ENCODE peak calls at places on chromosomes 16 and 17, in six cellular contexts. R is cardiac muscle cell, W is GM23338, N is psoas muscle, H is esophagus squamous epithelium, L is PC-9. X is an unnamed sample. For H3K36me3, the result is how much of the 10 kb centered on the place peaks cover.

GRCh38 chr16:7338826-7339225 is 6.2 kb downstream of the RBFOX1 start:
- DNase-seq in L (no peak), R (no peak), H (no peak), N (no peak), W (no peak), X (no peak)

GRCh38 chr17:4950075-4950756 is 703 bp upstream of the ENO3 start:
- DNase-seq in H (no peak), R (peak), L (peak), W (peak), N (peak), X (no peak)

GRCh38 chr17:72357764-72358365 is 237.0 kb downstream of the SOX9 start:
- DNase-seq in H (no peak), N (no peak), L (no peak), W (no peak), R (no peak), X (no peak)

GRCh38 chr16:72024862-72025382 is 16.4 kb downstream of the DHODH start:
- DNase-seq in W (no peak), N (no peak), H (no peak), R (no peak), L (no peak), X (no peak)

GRCh38 chr16:87461466-87461975 is 31.3 kb downstream of the ZCCHC14 start:
- DNase-seq in L (peak), R (peak), N (peak), W (peak), H (no peak), X (no peak)

GRCh38 chr16:67647111-67647651 is 2.2 kb downstream of the CARMIL2 start:
- DNase-seq in W (peak), H (no peak), R (no peak), L (no peak), N (peak), X (no peak)

GRCh38 chr16:86768999-86769398 is 190.7 kb downstream of the FOXL1 start:
- DNase-seq in W (no peak), R (no peak), N (no peak), L (no peak), H (no peak), X (no peak)

GRCh38 chr16:30570621-30571443 is 682 bp downstream of the ZNF688 start:
- DNase-seq in L (no peak), W (peak), H (no peak), N (peak), R (peak), X (no peak)

GRCh38 chr16:69311533-69312388 is 611 bp downstream of the VPS4A start:
- DNase-seq in N (peak), L (peak), W (peak), R (peak), H (no peak), X (no peak)

GRCh38 chr17:34445145-34445544 is 82.1 kb upstream of the CCL1 start:
- DNase-seq in H (no peak), W (no peak), N (no peak), R (no peak), L (no peak), X (no peak)

GRCh38 chr17:16820161-16820877 is 130.3 kb downstream of the CCDC144A start:
- DNase-seq in N (no peak), R (no peak), W (no peak), L (no peak), H (no peak), X (no peak)

GRCh38 chr17:12973496-12974318 is 44.1 kb downstream of the ELAC2 start:
- DNase-seq in N (no peak), L (no peak), R (peak), W (peak), H (no peak), X (no peak)

GRCh38 chr17:53316988-53317387 is 505.7 kb upstream of the KIF2B start:
- DNase-seq in W (no peak), R (no peak), N (no peak), H (no peak), L (no peak), X (no peak)

GRCh38 chr16:64882385-64882784 is 239.5 kb downstream of the CDH11 start:
- DNase-seq in L (no peak), R (no peak), H (no peak), W (no peak), N (no peak), X (no peak)

GRCh38 chr17:46935658-46936266 is 12.8 kb downstream of the GOSR2 start:
- DNase-seq in L (no peak), W (no peak), R (no peak), N (no peak), H (no peak), X (no peak)

GRCh38 chr17:57117798-57118197 is 32.8 kb downstream of the AKAP1 start:
- DNase-seq in N (no peak), R (no peak), L (no peak), H (no peak), W (no peak), X (no peak)

GRCh38 chr17:57124053-57124452 is 39.0 kb downstream of the AKAP1 start:
- DNase-seq in N (no peak), L (no peak), W (no peak), R (no peak), H (no peak), X (no peak)

GRCh38 chr17:57120814-57121213 is 35.8 kb downstream of the AKAP1 start:
- DNase-seq in H (no peak), N (no peak), W (no peak), L (no peak), R (no peak), X (no peak)

GRCh38 chr17:57125406-57125805 is 40.4 kb downstream of the AKAP1 start:
- DNase-seq in R (no peak), H (no peak), L (no peak), N (no peak), W (no peak), X (no peak)

GRCh38 chr17:57121308-57122042 is 36.4 kb downstream of the AKAP1 start:
- DNase-seq in H (no peak), N (no peak), R (peak), L (peak), W (peak), X (no peak)
- TF ChIP-seq CTCF in H (no peak), N (peak), R (peak), L (peak), W (peak), X (peak)

GRCh38 chr17:56570199-56570598 is 23.3 kb upstream of the NOG start:
- DNase-seq in N (no peak), L (no peak), W (no peak), R (no peak), H (no peak), X (no peak)
- H3K36me3 ChIP-seq in N (under half), L (under half), W (under half), R (under half), H (under half), X (under half)

GRCh38 chr17:51373489-51374194 is 113.3 kb downstream of the UTP18 start:
- DNase-seq in N (no peak), H (no peak), L (no peak), W (peak), R (no peak), X (no peak)

GRCh38 chr17:51374220-51374619 is 113.9 kb downstream of the UTP18 start:
- DNase-seq in L (no peak), W (peak), N (no peak), H (no peak), R (no peak), X (no peak)

GRCh38 chr17:51366866-51367265 is 106.5 kb downstream of the UTP18 start:
- DNase-seq in W (no peak), H (no peak), N (no peak), L (no peak), R (no peak), X (no peak)

GRCh38 chr17:51372345-51373004 is 112.1 kb downstream of the UTP18 start:
- DNase-seq in H (no peak), L (peak), W (peak), N (no peak), R (no peak), X (no peak)

DNA sequence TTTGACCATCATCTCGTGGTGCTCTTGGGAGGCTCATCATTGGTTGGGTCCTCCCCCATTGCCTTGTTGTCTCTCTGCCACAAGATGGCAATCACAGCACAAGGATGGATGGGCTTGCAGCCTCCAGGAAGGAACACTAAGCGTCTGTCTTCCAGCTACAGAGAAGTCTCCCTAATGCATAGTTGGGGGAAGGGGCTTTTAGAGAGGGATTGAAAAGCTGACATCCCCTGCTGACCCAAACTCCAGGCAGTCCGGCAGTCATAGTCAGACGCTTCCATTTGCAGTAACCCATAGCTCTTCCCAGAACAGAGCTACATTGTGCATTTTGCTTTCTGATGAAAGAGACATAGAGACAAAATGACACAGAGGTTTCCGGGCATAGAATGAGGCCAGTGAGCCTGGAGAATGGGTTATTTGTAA is 111.4 kb downstream of the UTP18 start:
- DNase-seq in H (no peak), W (peak), R (peak), N (no peak), L (peak), X (no peak)
- TF ChIP-seq CTCF in H (peak), W (peak), R (peak), N (peak), L (peak), X (peak)

GRCh38 chr17:82588266-82589175 is 59.7 kb downstream of the WDR45B start:
- DNase-seq in N (no peak), R (no peak), W (no peak), H (no peak), L (no peak), X (no peak)
- H3K36me3 ChIP-seq in N (under half), R (under half), W (under half), H (under half), L (under half), X (under half)

DNA sequence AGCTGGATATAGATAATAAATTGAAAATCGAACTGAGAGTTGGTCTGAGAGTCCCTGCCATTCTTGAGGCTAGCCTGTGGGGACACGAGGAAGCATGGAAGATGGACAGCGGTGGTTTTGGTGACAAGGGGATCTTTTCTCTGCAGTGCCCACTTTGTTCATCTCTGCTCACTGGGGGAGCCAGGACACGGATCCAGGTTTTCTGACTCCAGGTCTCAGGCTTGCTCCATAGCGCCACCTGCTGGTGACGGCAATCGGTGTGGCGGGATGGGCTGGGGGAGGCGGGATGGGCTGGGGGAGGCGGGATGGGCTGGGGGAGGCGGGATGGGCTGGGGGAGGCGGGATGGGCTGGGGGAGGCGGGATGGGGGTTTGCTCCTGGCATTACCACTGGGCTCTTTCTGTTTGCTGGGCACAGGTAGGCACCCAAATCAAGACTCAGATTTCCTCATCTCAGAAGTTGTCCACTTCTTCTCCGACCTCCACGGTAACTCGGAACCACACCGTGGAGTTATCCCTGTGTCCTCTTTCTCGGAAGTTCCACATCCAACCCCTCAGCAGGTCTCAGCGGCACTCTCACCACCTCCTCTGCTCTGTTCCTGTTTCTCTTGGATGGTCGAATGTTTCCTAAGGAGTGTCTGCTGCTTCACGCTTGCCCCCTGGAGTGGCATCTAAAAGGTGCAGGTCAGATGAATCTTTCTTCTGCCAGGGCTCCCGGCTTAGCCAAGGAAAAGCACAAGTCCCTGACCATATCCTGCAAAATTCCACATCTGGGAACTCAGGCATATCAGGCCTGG is 142.4 kb downstream of the CYLD start:
- DNase-seq in R (no peak), W (peak), L (peak), N (no peak), H (no peak), X (no peak)
- TF ChIP-seq CTCF in R (peak), W (peak), L (peak), N (no peak), H (no peak), X (peak)

GRCh38 chr17:57868775-57869598 is 19.1 kb upstream of the MRPS23 start:
- DNase-seq in L (no peak), R (no peak), H (no peak), N (peak), W (no peak), X (no peak)
- H3K36me3 ChIP-seq in L (under half), R (under half), H (under half), N (under half), W (under half), X (under half)